ENCODE peak calls at places on chromosome 15, in five cellular contexts. One of them, this sample, is unnamed. For H3K9me3 and H3K27me3, the result is how much of the 10 kb centered on the place peaks cover.

GRCh38 chr15:51837784-51838183 is 8.3 kb downstream of the TMOD3 start:
- DNase-seq in breast epithelium: no peak
- DNase-seq in PC-3: no peak
- DNase-seq in astrocyte: peak
- DNase-seq in fibroblast of lung: peak
- DNase-seq in this sample: no peak

GRCh38 chr15:67820992-67821783 is 4.1 kb upstream of the SKOR1 start:
- DNase-seq in fibroblast of lung: peak
- DNase-seq in PC-3: peak
- DNase-seq in breast epithelium: no peak
- DNase-seq in astrocyte: peak
- DNase-seq in this sample: no peak

GRCh38 chr15:46309914-46310313 is 675.1 kb downstream of the SQOR start:
- DNase-seq in PC-3: no peak
- DNase-seq in fibroblast of lung: no peak
- DNase-seq in astrocyte: no peak
- DNase-seq in breast epithelium: no peak
- DNase-seq in this sample: no peak

GRCh38 chr15:58903232-58903631 is 30.2 kb downstream of the SLTM start:
- DNase-seq in PC-3: no peak
- DNase-seq in breast epithelium: no peak
- DNase-seq in astrocyte: no peak
- DNase-seq in fibroblast of lung: no peak
- DNase-seq in this sample: no peak

GRCh38 chr15:86183765-86184491 is 104.3 kb downstream of the AGBL1 start:
- DNase-seq in PC-3: no peak
- DNase-seq in breast epithelium: no peak
- DNase-seq in astrocyte: peak
- DNase-seq in fibroblast of lung: no peak
- DNase-seq in this sample: no peak

GRCh38 chr15:92009162-92009561 is 155.7 kb downstream of the SLCO3A1 start:
- DNase-seq in PC-3: no peak
- DNase-seq in astrocyte: no peak
- DNase-seq in fibroblast of lung: no peak
- DNase-seq in breast epithelium: no peak
- DNase-seq in this sample: no peak

GRCh38 chr15:69542028-69542427 is 89.4 kb downstream of the RPLP1 start:
- DNase-seq in fibroblast of lung: no peak
- DNase-seq in breast epithelium: no peak
- DNase-seq in astrocyte: no peak
- DNase-seq in PC-3: no peak
- DNase-seq in this sample: no peak

GRCh38 chr15:55993804-55994539 is 560 bp upstream of the NEDD4 start:
- DNase-seq in fibroblast of lung: peak
- DNase-seq in PC-3: peak
- DNase-seq in astrocyte: peak
- DNase-seq in breast epithelium: no peak
- DNase-seq in this sample: no peak

GRCh38 chr15:55253580-55253979 is 36.0 kb downstream of the RAB27A start:
- DNase-seq in astrocyte: peak
- DNase-seq in fibroblast of lung: peak
- DNase-seq in breast epithelium: no peak
- DNase-seq in PC-3: peak
- DNase-seq in this sample: no peak

GRCh38 chr15:99733268-99734039 is at the start of gene LYSMD4:
- DNase-seq in PC-3: peak
- DNase-seq in astrocyte: peak
- DNase-seq in fibroblast of lung: peak
- DNase-seq in breast epithelium: peak
- DNase-seq in this sample: peak

GRCh38 chr15:58549013-58549779 is 117.4 kb downstream of the LIPC start:
- DNase-seq in fibroblast of lung: peak
- DNase-seq in PC-3: no peak
- DNase-seq in astrocyte: no peak
- DNase-seq in breast epithelium: no peak
- DNase-seq in this sample: no peak

GRCh38 chr15:78312551-78312950 is 13.1 kb upstream of the SKIC8 start:
- DNase-seq in astrocyte: no peak
- DNase-seq in breast epithelium: no peak
- DNase-seq in fibroblast of lung: no peak
- DNase-seq in PC-3: no peak
- DNase-seq in this sample: no peak

GRCh38 chr15:46416544-46416943 is 781.7 kb downstream of the SQOR start:
- DNase-seq in fibroblast of lung: no peak
- DNase-seq in PC-3: no peak
- DNase-seq in breast epithelium: no peak
- DNase-seq in astrocyte: no peak
- DNase-seq in this sample: no peak

GRCh38 chr15:25251700-25252390 is 187.0 kb downstream of the UBE3A start:
- DNase-seq in astrocyte: no peak
- DNase-seq in PC-3: no peak
- DNase-seq in fibroblast of lung: no peak
- DNase-seq in breast epithelium: peak
- DNase-seq in this sample: no peak

GRCh38 chr15:25249236-25250010 is 189.4 kb downstream of the UBE3A start:
- DNase-seq in breast epithelium: no peak
- DNase-seq in PC-3: no peak
- DNase-seq in fibroblast of lung: no peak
- DNase-seq in astrocyte: no peak
- DNase-seq in this sample: no peak

GRCh38 chr15:25248583-25249235 is 190.1 kb downstream of the UBE3A start:
- DNase-seq in breast epithelium: peak
- DNase-seq in astrocyte: no peak
- DNase-seq in fibroblast of lung: no peak
- DNase-seq in PC-3: no peak
- DNase-seq in this sample: no peak

GRCh38 chr15:25250906-25251622 is 187.8 kb downstream of the UBE3A start:
- DNase-seq in breast epithelium: peak
- DNase-seq in fibroblast of lung: no peak
- DNase-seq in PC-3: no peak
- DNase-seq in astrocyte: no peak
- DNase-seq in this sample: no peak

GRCh38 chr15:25250011-25250596 is 188.7 kb downstream of the UBE3A start:
- DNase-seq in astrocyte: no peak
- DNase-seq in PC-3: no peak
- DNase-seq in breast epithelium: peak
- DNase-seq in fibroblast of lung: no peak
- DNase-seq in this sample: no peak
- H3K9me3 ChIP-seq in astrocyte: under half
- H3K9me3 ChIP-seq in PC-3: under half
- H3K9me3 ChIP-seq in breast epithelium: half or more
- H3K9me3 ChIP-seq in fibroblast of lung: under half
- H3K9me3 ChIP-seq in this sample: under half

DNA sequence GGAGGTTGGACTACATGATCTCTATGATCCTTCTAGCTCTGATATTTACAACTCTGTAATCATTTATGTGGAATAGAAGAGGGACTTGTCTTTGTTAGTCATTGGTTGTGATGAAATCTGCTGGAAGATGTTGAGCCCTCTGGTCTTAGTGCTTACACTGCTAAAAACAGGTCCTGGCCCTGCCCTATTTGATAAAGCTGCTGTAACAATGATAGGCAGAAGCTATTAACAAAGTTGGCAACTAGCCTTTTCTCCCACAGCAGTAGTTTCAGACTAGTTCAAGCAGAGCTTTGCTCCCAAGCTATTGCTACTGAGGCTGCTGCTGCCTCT is 139.9 kb downstream of the RBPMS2 start:
- DNase-seq in fibroblast of lung: peak
- DNase-seq in astrocyte: peak
- DNase-seq in PC-3: no peak
- DNase-seq in breast epithelium: no peak
- DNase-seq in this sample: no peak
- H3K27me3 ChIP-seq in fibroblast of lung: under half
- H3K27me3 ChIP-seq in astrocyte: under half
- H3K27me3 ChIP-seq in PC-3: under half
- H3K27me3 ChIP-seq in breast epithelium: under half
- H3K27me3 ChIP-seq in this sample: under half

GRCh38 chr15:22224241-22224671 is 143.9 kb downstream of the OR4M2 start:
- DNase-seq in breast epithelium: peak
- DNase-seq in PC-3: no peak
- DNase-seq in fibroblast of lung: no peak
- DNase-seq in astrocyte: no peak
- DNase-seq in this sample: no peak
- H3K9me3 ChIP-seq in breast epithelium: under half
- H3K9me3 ChIP-seq in PC-3: under half
- H3K9me3 ChIP-seq in fibroblast of lung: under half
- H3K9me3 ChIP-seq in astrocyte: under half
- H3K9me3 ChIP-seq in this sample: under half

GRCh38 chr15:31870336-31871158 is 159.8 kb upstream of the CHRNA7 start:
- DNase-seq in astrocyte: peak
- DNase-seq in PC-3: peak
- DNase-seq in breast epithelium: peak
- DNase-seq in fibroblast of lung: peak
- DNase-seq in this sample: peak
- H3K27me3 ChIP-seq in astrocyte: under half
- H3K27me3 ChIP-seq in PC-3: under half
- H3K27me3 ChIP-seq in breast epithelium: under half
- H3K27me3 ChIP-seq in fibroblast of lung: under half
- H3K27me3 ChIP-seq in this sample: under half

GRCh38 chr15:81280696-81281095 is 43.2 kb downstream of the STARD5 start:
- DNase-seq in astrocyte: no peak
- DNase-seq in fibroblast of lung: no peak
- DNase-seq in PC-3: peak
- DNase-seq in breast epithelium: no peak
- DNase-seq in this sample: no peak

GRCh38 chr15:81281925-81282895 is 41.7 kb downstream of the STARD5 start:
- DNase-seq in breast epithelium: no peak
- DNase-seq in fibroblast of lung: no peak
- DNase-seq in astrocyte: no peak
- DNase-seq in PC-3: no peak
- DNase-seq in this sample: no peak

GRCh38 chr15:81284256-81285031 is 39.5 kb downstream of the STARD5 start:
- DNase-seq in fibroblast of lung: no peak
- DNase-seq in astrocyte: no peak
- DNase-seq in PC-3: no peak
- DNase-seq in breast epithelium: no peak
- DNase-seq in this sample: peak

GRCh38 chr15:81281176-81281735 is 42.7 kb downstream of the STARD5 start:
- DNase-seq in fibroblast of lung: no peak
- DNase-seq in breast epithelium: no peak
- DNase-seq in PC-3: no peak
- DNase-seq in astrocyte: no peak
- DNase-seq in this sample: no peak

DNA sequence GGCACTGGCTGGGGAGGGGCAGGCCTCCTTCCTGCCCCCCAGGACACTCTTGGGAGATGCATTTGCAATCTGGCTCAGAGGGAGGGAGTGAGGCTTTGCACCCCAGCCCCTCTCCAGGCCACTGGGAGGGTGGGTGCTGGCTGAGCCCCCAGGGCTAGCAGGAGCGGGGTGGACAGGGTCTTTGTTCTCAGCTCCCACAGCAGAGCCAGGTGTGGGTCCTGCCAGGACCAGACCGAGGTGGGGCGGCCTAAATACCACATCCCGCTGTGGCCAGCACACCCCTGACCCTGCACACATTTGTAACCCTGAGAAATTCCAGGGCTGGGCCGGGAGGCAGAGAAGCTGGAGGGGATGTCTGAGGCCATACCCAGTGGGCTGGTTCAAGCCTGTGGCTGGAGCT is 41.0 kb downstream of the STARD5 start:
- DNase-seq in PC-3: no peak
- DNase-seq in fibroblast of lung: no peak
- DNase-seq in breast epithelium: no peak
- DNase-seq in astrocyte: no peak
- DNase-seq in this sample: no peak
- H3K9me3 ChIP-seq in PC-3: under half
- H3K9me3 ChIP-seq in fibroblast of lung: under half
- H3K9me3 ChIP-seq in breast epithelium: under half
- H3K9me3 ChIP-seq in astrocyte: under half
- H3K9me3 ChIP-seq in this sample: under half

GRCh38 chr15:29622637-29623036 is 199.6 kb downstream of the TJP1 start:
- DNase-seq in PC-3: no peak
- DNase-seq in astrocyte: no peak
- DNase-seq in fibroblast of lung: no peak
- DNase-seq in breast epithelium: no peak
- DNase-seq in this sample: no peak
- H3K27me3 ChIP-seq in PC-3: under half
- H3K27me3 ChIP-seq in astrocyte: under half
- H3K27me3 ChIP-seq in fibroblast of lung: under half
- H3K27me3 ChIP-seq in breast epithelium: under half
- H3K27me3 ChIP-seq in this sample: under half

GRCh38 chr15:19973718-19974117 is 567.9 kb downstream of the GOLGA6L6 start:
- DNase-seq in breast epithelium: no peak
- DNase-seq in astrocyte: no peak
- DNase-seq in fibroblast of lung: no peak
- DNase-seq in PC-3: no peak
- DNase-seq in this sample: no peak
- H3K9me3 ChIP-seq in breast epithelium: under half
- H3K9me3 ChIP-seq in astrocyte: under half
- H3K9me3 ChIP-seq in fibroblast of lung: under half
- H3K9me3 ChIP-seq in PC-3: under half
- H3K9me3 ChIP-seq in this sample: under half

GRCh38 chr15:96035091-96035490 is 295.4 kb upstream of the NR2F2 start:
- DNase-seq in breast epithelium: no peak
- DNase-seq in PC-3: no peak
- DNase-seq in astrocyte: no peak
- DNase-seq in fibroblast of lung: no peak
- DNase-seq in this sample: no peak
- H3K27me3 ChIP-seq in breast epithelium: under half
- H3K27me3 ChIP-seq in PC-3: under half
- H3K27me3 ChIP-seq in astrocyte: under half
- H3K27me3 ChIP-seq in fibroblast of lung: under half
- H3K27me3 ChIP-seq in this sample: under half

GRCh38 chr15:25060996-25061620 is 106.3 kb downstream of the SNRPN start:
- DNase-seq in PC-3: no peak
- DNase-seq in fibroblast of lung: no peak
- DNase-seq in astrocyte: no peak
- DNase-seq in breast epithelium: no peak
- DNase-seq in this sample: peak
- H3K9me3 ChIP-seq in PC-3: half or more
- H3K9me3 ChIP-seq in fibroblast of lung: under half
- H3K9me3 ChIP-seq in astrocyte: half or more
- H3K9me3 ChIP-seq in breast epithelium: half or more
- H3K9me3 ChIP-seq in this sample: half or more

This sample was measured in ascending aorta.